ENCODE peak calls at places on chromosomes 11 and 22, in eight cellular contexts. One of them, this sample, is unnamed.

GRCh38 chr11:18836415-18836814 is 44.8 kb upstream of the PTPN5 start:
- DNase-seq in esophagus squamous epithelium: no peak
- DNase-seq in A549: no peak
- DNase-seq in ovary: no peak
- DNase-seq in heart left ventricle: no peak
- DNase-seq in K562: no peak
- DNase-seq in uterus: no peak
- DNase-seq in adrenal gland: no peak
- DNase-seq in this sample: no peak

GRCh38 chr11:83303358-83303757 is 17.2 kb upstream of the CCDC90B start:
- DNase-seq in esophagus squamous epithelium: no peak
- DNase-seq in A549: no peak
- DNase-seq in ovary: no peak
- DNase-seq in heart left ventricle: no peak
- DNase-seq in K562: no peak
- DNase-seq in uterus: no peak
- DNase-seq in adrenal gland: no peak
- DNase-seq in this sample: no peak

GRCh38 chr11:87219266-87219665 is 181.5 kb downstream of the TMEM135 start:
- DNase-seq in esophagus squamous epithelium: no peak
- DNase-seq in A549: no peak
- DNase-seq in ovary: no peak
- DNase-seq in heart left ventricle: no peak
- DNase-seq in K562: no peak
- DNase-seq in uterus: no peak
- DNase-seq in adrenal gland: no peak
- DNase-seq in this sample: no peak

GRCh38 chr11:1053121-1053901 is 16.8 kb upstream of the MUC6 start:
- DNase-seq in esophagus squamous epithelium: no peak
- DNase-seq in A549: no peak
- DNase-seq in ovary: peak; percentile 4
- DNase-seq in heart left ventricle: peak; percentile 58
- DNase-seq in K562: no peak
- DNase-seq in uterus: no peak
- DNase-seq in adrenal gland: no peak
- DNase-seq in this sample: peak; percentile 14

GRCh38 chr11:102494216-102494615 is 36.3 kb downstream of the MMP7 start:
- DNase-seq in esophagus squamous epithelium: no peak
- DNase-seq in A549: peak; percentile 89
- DNase-seq in ovary: no peak
- DNase-seq in heart left ventricle: no peak
- DNase-seq in K562: no peak
- DNase-seq in uterus: no peak
- DNase-seq in adrenal gland: no peak
- DNase-seq in this sample: peak; percentile 51

GRCh38 chr22:48153726-48154125 is 1391.3 kb downstream of the TBC1D22A start:
- DNase-seq in esophagus squamous epithelium: no peak
- DNase-seq in A549: no peak
- DNase-seq in ovary: no peak
- DNase-seq in heart left ventricle: no peak
- DNase-seq in K562: no peak
- DNase-seq in uterus: no peak
- DNase-seq in adrenal gland: no peak
- DNase-seq in this sample: no peak

GRCh38 chr22:28936200-28936599 is 52.8 kb downstream of the ZNRF3 start:
- DNase-seq in esophagus squamous epithelium: no peak
- DNase-seq in A549: no peak
- DNase-seq in ovary: no peak
- DNase-seq in heart left ventricle: no peak
- DNase-seq in K562: no peak
- DNase-seq in uterus: no peak
- DNase-seq in adrenal gland: no peak
- DNase-seq in this sample: no peak

GRCh38 chr11:68992743-68993255 is 12.0 kb upstream of the MRGPRD start:
- DNase-seq in esophagus squamous epithelium: no peak
- DNase-seq in A549: no peak
- DNase-seq in ovary: no peak
- DNase-seq in heart left ventricle: no peak
- DNase-seq in K562: no peak
- DNase-seq in uterus: no peak
- DNase-seq in adrenal gland: no peak
- DNase-seq in this sample: no peak

GRCh38 chr11:42957831-42958230 is 354.0 kb upstream of the API5 start:
- DNase-seq in esophagus squamous epithelium: no peak
- DNase-seq in A549: no peak
- DNase-seq in ovary: no peak
- DNase-seq in heart left ventricle: no peak
- DNase-seq in K562: no peak
- DNase-seq in uterus: no peak
- DNase-seq in adrenal gland: no peak
- DNase-seq in this sample: no peak

GRCh38 chr22:26536762-26537134 is 24.5 kb upstream of the TFIP11 start:
- DNase-seq in esophagus squamous epithelium: no peak
- DNase-seq in A549: no peak
- DNase-seq in ovary: no peak
- DNase-seq in heart left ventricle: no peak
- DNase-seq in K562: no peak
- DNase-seq in uterus: no peak
- DNase-seq in adrenal gland: no peak
- DNase-seq in this sample: no peak

GRCh38 chr22:26535499-26535898 is 23.2 kb upstream of the TFIP11 start:
- DNase-seq in esophagus squamous epithelium: no peak
- DNase-seq in A549: no peak
- DNase-seq in ovary: no peak
- DNase-seq in heart left ventricle: no peak
- DNase-seq in K562: no peak
- DNase-seq in uterus: no peak
- DNase-seq in adrenal gland: no peak
- DNase-seq in this sample: no peak

GRCh38 chr22:26534874-26535470 is 22.7 kb upstream of the TFIP11 start:
- DNase-seq in esophagus squamous epithelium: no peak
- DNase-seq in A549: no peak
- DNase-seq in ovary: no peak
- DNase-seq in heart left ventricle: no peak
- DNase-seq in K562: no peak
- DNase-seq in uterus: no peak
- DNase-seq in adrenal gland: no peak
- DNase-seq in this sample: no peak

GRCh38 chr22:26534166-26534855 is 22.0 kb upstream of the TFIP11 start:
- DNase-seq in esophagus squamous epithelium: no peak
- DNase-seq in A549: no peak
- DNase-seq in ovary: no peak
- DNase-seq in heart left ventricle: no peak
- DNase-seq in K562: no peak
- DNase-seq in uterus: no peak
- DNase-seq in adrenal gland: no peak
- DNase-seq in this sample: no peak

DNA sequence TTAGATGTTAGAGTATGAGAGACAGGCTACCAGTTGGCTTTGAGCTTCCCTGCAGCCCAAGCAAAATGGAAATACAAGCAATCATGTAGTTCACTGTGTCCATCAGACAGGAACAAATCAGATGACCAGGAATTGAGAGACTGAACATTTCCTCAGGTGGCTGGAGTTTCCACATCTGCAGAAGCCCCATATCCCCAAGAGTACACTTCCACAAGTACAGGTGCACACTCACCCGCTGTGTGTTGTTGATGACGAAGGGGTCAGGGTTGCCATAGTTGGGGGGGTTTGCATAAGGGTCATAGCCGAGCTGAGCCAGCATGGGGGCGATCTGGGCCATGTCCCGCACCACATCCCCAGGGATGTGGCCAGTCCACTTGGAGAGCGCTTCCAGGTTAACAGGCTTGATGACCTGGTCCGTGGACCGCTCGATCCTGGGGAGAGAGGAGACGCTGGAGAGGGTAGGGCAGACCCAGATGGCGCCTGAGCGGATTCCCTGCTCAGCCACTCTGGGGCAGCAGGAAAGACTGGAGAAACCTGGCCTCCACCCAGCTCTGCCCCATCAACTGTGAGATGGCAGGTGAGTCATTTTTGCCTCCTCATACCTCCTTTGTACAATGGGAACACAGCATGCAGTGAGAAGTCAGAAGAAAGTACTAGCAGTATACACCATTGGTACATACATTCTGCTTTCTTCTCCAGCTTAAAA is 23.9 kb upstream of the TFIP11 start:
- DNase-seq in esophagus squamous epithelium: no peak
- DNase-seq in A549: no peak
- DNase-seq in ovary: no peak
- DNase-seq in heart left ventricle: no peak
- DNase-seq in K562: no peak
- DNase-seq in uterus: no peak
- DNase-seq in adrenal gland: no peak
- DNase-seq in this sample: no peak
- H3K4me3 ChIP-seq in esophagus squamous epithelium: no peak overlapping the region
- H3K4me3 ChIP-seq in A549: no peak overlapping the region
- H3K4me3 ChIP-seq in ovary: no peak overlapping the region
- H3K4me3 ChIP-seq in heart left ventricle: no peak overlapping the region
- H3K4me3 ChIP-seq in K562: no peak overlapping the region
- H3K4me3 ChIP-seq in uterus: no peak overlapping the region
- H3K4me3 ChIP-seq in adrenal gland: no peak overlapping the region
- H3K4me3 ChIP-seq in this sample: no peak overlapping the region

GRCh38 chr11:70378506-70379134 is 19.7 kb upstream of the CTTN start:
- DNase-seq in esophagus squamous epithelium: no peak
- DNase-seq in A549: peak; percentile 34
- DNase-seq in ovary: no peak
- DNase-seq in heart left ventricle: no peak
- DNase-seq in K562: no peak
- DNase-seq in uterus: no peak
- DNase-seq in adrenal gland: no peak
- DNase-seq in this sample: no peak

GRCh38 chr11:70384486-70385152 is 13.7 kb upstream of the CTTN start:
- DNase-seq in esophagus squamous epithelium: no peak
- DNase-seq in A549: no peak
- DNase-seq in ovary: no peak
- DNase-seq in heart left ventricle: no peak
- DNase-seq in K562: no peak
- DNase-seq in uterus: no peak
- DNase-seq in adrenal gland: no peak
- DNase-seq in this sample: peak; percentile 35

GRCh38 chr11:70383664-70384395 is 14.5 kb upstream of the CTTN start:
- DNase-seq in esophagus squamous epithelium: no peak
- DNase-seq in A549: no peak
- DNase-seq in ovary: no peak
- DNase-seq in heart left ventricle: no peak
- DNase-seq in K562: no peak
- DNase-seq in uterus: no peak
- DNase-seq in adrenal gland: no peak
- DNase-seq in this sample: no peak

GRCh38 chr11:70381350-70381749 is 17.0 kb upstream of the CTTN start:
- DNase-seq in esophagus squamous epithelium: no peak
- DNase-seq in A549: no peak
- DNase-seq in ovary: no peak
- DNase-seq in heart left ventricle: no peak
- DNase-seq in K562: no peak
- DNase-seq in uterus: no peak
- DNase-seq in adrenal gland: no peak
- DNase-seq in this sample: peak; percentile 22

DNA sequence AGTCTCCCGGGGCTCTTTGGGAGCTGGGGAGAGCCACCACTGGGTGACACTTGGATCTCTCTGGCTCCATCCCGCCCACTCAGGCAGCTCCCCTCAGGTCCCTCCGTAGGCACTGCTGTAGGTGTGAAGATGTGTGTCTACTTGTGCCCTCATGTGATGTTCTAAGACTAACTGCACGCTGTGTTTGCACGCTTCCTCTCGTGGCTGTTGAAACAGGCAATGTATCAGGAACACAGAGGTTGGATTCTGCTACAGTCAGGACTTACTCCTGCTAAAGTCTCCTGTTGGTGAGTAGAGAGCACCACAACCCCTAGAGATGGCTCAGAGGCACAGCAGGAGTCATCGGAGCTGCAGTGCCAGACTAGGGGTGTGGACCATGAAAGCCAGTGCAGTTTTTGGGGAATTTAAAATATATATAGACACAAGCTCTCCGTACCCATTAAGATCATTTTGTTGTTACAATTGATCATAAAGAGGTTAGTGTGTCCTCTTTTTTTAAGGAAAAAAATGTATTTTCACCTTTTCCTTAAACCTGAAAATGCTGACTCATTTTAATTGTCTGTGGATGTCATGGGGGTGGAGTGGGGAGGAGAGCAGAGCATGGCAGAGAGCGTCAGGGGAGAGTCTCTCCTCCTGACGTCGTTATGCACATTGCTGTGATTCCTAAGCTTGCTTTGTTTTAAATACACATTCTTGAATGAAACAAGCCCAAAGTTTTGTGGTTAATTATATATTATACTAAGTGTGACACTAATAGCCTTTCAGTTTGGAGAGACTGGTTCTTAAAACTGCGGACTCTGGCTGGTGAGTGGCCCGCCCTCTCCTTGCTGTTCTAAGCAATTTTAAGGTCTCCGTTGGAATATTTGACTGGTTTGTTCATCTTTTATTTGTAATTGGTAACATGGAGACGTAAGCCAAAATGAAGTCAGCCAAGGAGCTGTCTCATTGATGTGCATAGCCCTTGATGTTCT is 16.2 kb upstream of the CTTN start:
- DNase-seq in esophagus squamous epithelium: no peak
- DNase-seq in A549: peak; percentile 54
- DNase-seq in ovary: no peak
- DNase-seq in heart left ventricle: no peak
- DNase-seq in K562: peak; percentile 63
- DNase-seq in uterus: no peak
- DNase-seq in adrenal gland: no peak
- DNase-seq in this sample: no peak
- TF ChIP-seq CTCF in esophagus squamous epithelium: no peak
- TF ChIP-seq CTCF in A549: no peak
- TF ChIP-seq CTCF in ovary: no peak
- TF ChIP-seq CTCF in heart left ventricle: no peak
- TF ChIP-seq CTCF in K562: peak; percentile 24
- TF ChIP-seq CTCF in uterus: no peak
- TF ChIP-seq CTCF in adrenal gland: no peak
- TF ChIP-seq CTCF in this sample: no peak

GRCh38 chr22:49948116-49948515 is 12.5 kb upstream of the PIM3 start:
- DNase-seq in esophagus squamous epithelium: no peak
- DNase-seq in A549: no peak
- DNase-seq in ovary: no peak
- DNase-seq in heart left ventricle: no peak
- DNase-seq in K562: no peak
- DNase-seq in uterus: no peak
- DNase-seq in adrenal gland: no peak
- DNase-seq in this sample: no peak
- TF ChIP-seq POLR2A in esophagus squamous epithelium: no peak
- TF ChIP-seq POLR2A in A549: no peak
- TF ChIP-seq POLR2A in ovary: no peak
- TF ChIP-seq POLR2A in heart left ventricle: no peak
- TF ChIP-seq POLR2A in K562: no peak
- TF ChIP-seq POLR2A in uterus: no peak
- TF ChIP-seq POLR2A in adrenal gland: no peak
- TF ChIP-seq POLR2A in this sample: no peak

DNA sequence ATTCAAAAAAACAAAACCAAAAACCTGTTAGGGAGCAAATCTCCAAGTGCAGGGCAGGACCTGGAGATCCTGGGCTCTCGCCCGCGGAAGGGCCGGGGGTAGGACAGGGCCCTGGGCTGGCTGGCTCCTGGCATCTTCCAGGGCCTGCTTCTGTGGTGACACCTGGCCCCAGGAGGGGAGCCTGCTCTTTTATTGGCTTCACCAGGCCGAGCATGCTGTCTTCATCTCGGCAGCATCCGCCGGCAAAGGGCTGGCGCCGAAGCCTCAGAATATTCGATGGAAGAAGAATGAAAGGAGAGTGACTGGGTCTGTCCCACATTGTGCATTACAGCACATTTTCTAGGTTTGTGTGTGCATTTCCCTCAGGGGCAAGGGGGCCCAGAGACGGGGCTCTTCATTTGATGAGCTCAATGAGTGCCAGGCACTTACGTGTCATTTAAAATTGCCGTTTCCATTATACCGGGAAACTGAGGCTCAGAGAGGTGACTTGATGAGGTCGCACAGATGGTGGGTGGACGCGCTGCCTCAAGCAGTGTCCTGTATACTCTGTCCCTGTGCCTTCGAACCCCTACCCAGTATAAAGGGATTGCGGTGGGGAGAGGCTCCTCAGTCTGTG is 70.0 kb downstream of the RBX1 start:
- DNase-seq in esophagus squamous epithelium: no peak
- DNase-seq in A549: no peak
- DNase-seq in ovary: peak; percentile 28
- DNase-seq in heart left ventricle: no peak
- DNase-seq in K562: no peak
- DNase-seq in uterus: peak; percentile 20
- DNase-seq in adrenal gland: peak; percentile 19
- DNase-seq in this sample: peak; percentile 54
- H3K4me3 ChIP-seq in esophagus squamous epithelium: peak overlapping the region; percentile 80
- H3K4me3 ChIP-seq in A549: peak overlapping the region; percentile 59
- H3K4me3 ChIP-seq in ovary: peak overlapping the region; percentile 70
- H3K4me3 ChIP-seq in heart left ventricle: peak overlapping the region; percentile 79
- H3K4me3 ChIP-seq in K562: peak overlapping the region; percentile 75
- H3K4me3 ChIP-seq in uterus: peak overlapping the region; percentile 66
- H3K4me3 ChIP-seq in adrenal gland: peak overlapping the region; percentile 73
- H3K4me3 ChIP-seq in this sample: peak overlapping the region; percentile 61